ENCODE peak calls at places on chromosomes 13 and 19, in four cellular contexts. One of them, this sample, is unnamed.

GRCh38 chr19:4136680-4137088 is 12.8 kb upstream of the MAP2K2 start:
- DNase-seq in neuronal stem cell: no peak
- DNase-seq in iPS-NIHi11: no peak
- DNase-seq in sciatic nerve: no peak
- DNase-seq in this sample: no peak

GRCh38 chr19:928471-929259 is 2.8 kb downstream of the ARID3A start:
- DNase-seq in neuronal stem cell: no peak
- DNase-seq in iPS-NIHi11: peak; percentile 73
- DNase-seq in sciatic nerve: no peak
- DNase-seq in this sample: no peak

GRCh38 chr19:55377356-55378131 is 918 bp downstream of the TMEM190 start:
- DNase-seq in neuronal stem cell: no peak
- DNase-seq in iPS-NIHi11: no peak
- DNase-seq in sciatic nerve: no peak
- DNase-seq in this sample: no peak

GRCh38 chr13:110333837-110334236 is 26.8 kb downstream of the COL4A2 start:
- DNase-seq in neuronal stem cell: no peak
- DNase-seq in iPS-NIHi11: no peak
- DNase-seq in sciatic nerve: no peak
- DNase-seq in this sample: no peak

GRCh38 chr13:100767192-100767591 is 92.6 kb upstream of the TMTC4 start:
- DNase-seq in neuronal stem cell: no peak
- DNase-seq in iPS-NIHi11: no peak
- DNase-seq in sciatic nerve: no peak
- DNase-seq in this sample: no peak

GRCh38 chr13:42364613-42365000 is 92.7 kb downstream of the AKAP11 start:
- DNase-seq in neuronal stem cell: peak; percentile 4
- DNase-seq in iPS-NIHi11: no peak
- DNase-seq in sciatic nerve: no peak
- DNase-seq in this sample: no peak

GRCh38 chr13:73918691-73919090 is 215.5 kb downstream of the KLF12 start:
- DNase-seq in neuronal stem cell: no peak
- DNase-seq in iPS-NIHi11: no peak
- DNase-seq in sciatic nerve: no peak
- DNase-seq in this sample: no peak

GRCh38 chr13:24215732-24216131 is 55.2 kb downstream of the SPATA13 start:
- DNase-seq in neuronal stem cell: no peak
- DNase-seq in iPS-NIHi11: no peak
- DNase-seq in sciatic nerve: no peak
- DNase-seq in this sample: no peak

GRCh38 chr13:109787135-109787954 is 962 bp upstream of the IRS2 start:
- DNase-seq in neuronal stem cell: peak; percentile 69
- DNase-seq in iPS-NIHi11: peak; percentile 60
- DNase-seq in sciatic nerve: peak; percentile 71
- DNase-seq in this sample: peak; percentile 63

GRCh38 chr19:3276341-3276799 is 51.9 kb downstream of the CELF5 start:
- DNase-seq in neuronal stem cell: no peak
- DNase-seq in iPS-NIHi11: peak; percentile 87
- DNase-seq in sciatic nerve: no peak
- DNase-seq in this sample: no peak

GRCh38 chr19:45863840-45864628 is at the start of gene FOXA3:
- DNase-seq in neuronal stem cell: no peak
- DNase-seq in iPS-NIHi11: peak; percentile 93
- DNase-seq in sciatic nerve: peak; percentile 66
- DNase-seq in this sample: no peak